ENCODE peak calls at places on chromosomes 1 and 21, in eight cellular contexts. One of them, this sample, is unnamed.
A peak's percentile ranks its signal among the peaks of the same experiment; 100 is the strongest.

GRCh38 chr1:25820247-25821111 is 725 bp downstream of the MTFR1L start:
- DNase-seq in fibroblast of lung: peak; percentile 55
- DNase-seq in coronary artery: peak; percentile 74
- DNase-seq in lung: no peak
- DNase-seq in aorta: peak; percentile 75
- DNase-seq in AG04450: no peak
- DNase-seq in colonic mucosa: peak; percentile 56
- DNase-seq in CD4-positive, alpha-beta T cell: peak; percentile 63
- DNase-seq in this sample: peak; percentile 79

GRCh38 chr1:28247603-28248272 is 11.6 kb upstream of the SESN2 start:
- DNase-seq in fibroblast of lung: no peak
- DNase-seq in coronary artery: no peak
- DNase-seq in lung: no peak
- DNase-seq in aorta: no peak
- DNase-seq in AG04450: no peak
- DNase-seq in colonic mucosa: no peak
- DNase-seq in CD4-positive, alpha-beta T cell: no peak
- DNase-seq in this sample: no peak

GRCh38 chr21:38813143-38813542 is 7.4 kb downstream of the ETS2 start:
- DNase-seq in fibroblast of lung: no peak
- DNase-seq in coronary artery: peak; percentile 19
- DNase-seq in lung: no peak
- DNase-seq in aorta: no peak
- DNase-seq in AG04450: no peak
- DNase-seq in colonic mucosa: no peak
- DNase-seq in CD4-positive, alpha-beta T cell: no peak
- DNase-seq in this sample: no peak

GRCh38 chr1:36106269-36106668 is 17.6 kb downstream of the ADPRS start:
- DNase-seq in fibroblast of lung: no peak
- DNase-seq in coronary artery: no peak
- DNase-seq in lung: no peak
- DNase-seq in aorta: no peak
- DNase-seq in AG04450: no peak
- DNase-seq in colonic mucosa: no peak
- DNase-seq in CD4-positive, alpha-beta T cell: no peak
- DNase-seq in this sample: no peak

GRCh38 chr1:21906173-21907078 is 30.7 kb downstream of the HSPG2 start:
- DNase-seq in fibroblast of lung: peak; percentile 51
- DNase-seq in coronary artery: peak; percentile 93
- DNase-seq in lung: no peak
- DNase-seq in aorta: peak; percentile 93
- DNase-seq in AG04450: no peak
- DNase-seq in colonic mucosa: peak; percentile 56
- DNase-seq in CD4-positive, alpha-beta T cell: no peak
- DNase-seq in this sample: no peak

GRCh38 chr1:26907071-26907922 is 6.5 kb downstream of the NR0B2 start:
- DNase-seq in fibroblast of lung: peak; percentile 64
- DNase-seq in coronary artery: no peak
- DNase-seq in lung: peak; percentile 64
- DNase-seq in aorta: peak; percentile 50
- DNase-seq in AG04450: no peak
- DNase-seq in colonic mucosa: no peak
- DNase-seq in CD4-positive, alpha-beta T cell: no peak
- DNase-seq in this sample: no peak

GRCh38 chr1:222739465-222739864 is 2.5 kb downstream of the FAM177B start:
- DNase-seq in fibroblast of lung: no peak
- DNase-seq in coronary artery: no peak
- DNase-seq in lung: no peak
- DNase-seq in aorta: no peak
- DNase-seq in AG04450: no peak
- DNase-seq in colonic mucosa: no peak
- DNase-seq in CD4-positive, alpha-beta T cell: no peak
- DNase-seq in this sample: no peak

GRCh38 chr1:20290624-20291597 is at the start of gene VWA5B1:
- DNase-seq in fibroblast of lung: no peak
- DNase-seq in coronary artery: no peak
- DNase-seq in lung: no peak
- DNase-seq in aorta: no peak
- DNase-seq in AG04450: no peak
- DNase-seq in colonic mucosa: no peak
- DNase-seq in CD4-positive, alpha-beta T cell: no peak
- DNase-seq in this sample: peak; percentile 78

GRCh38 chr1:180230791-180231505 is 884 bp downstream of the LHX4 start:
- DNase-seq in fibroblast of lung: peak; percentile 26
- DNase-seq in coronary artery: no peak
- DNase-seq in lung: no peak
- DNase-seq in aorta: no peak
- DNase-seq in AG04450: no peak
- DNase-seq in colonic mucosa: no peak
- DNase-seq in CD4-positive, alpha-beta T cell: no peak
- DNase-seq in this sample: peak; percentile 52

DNA sequence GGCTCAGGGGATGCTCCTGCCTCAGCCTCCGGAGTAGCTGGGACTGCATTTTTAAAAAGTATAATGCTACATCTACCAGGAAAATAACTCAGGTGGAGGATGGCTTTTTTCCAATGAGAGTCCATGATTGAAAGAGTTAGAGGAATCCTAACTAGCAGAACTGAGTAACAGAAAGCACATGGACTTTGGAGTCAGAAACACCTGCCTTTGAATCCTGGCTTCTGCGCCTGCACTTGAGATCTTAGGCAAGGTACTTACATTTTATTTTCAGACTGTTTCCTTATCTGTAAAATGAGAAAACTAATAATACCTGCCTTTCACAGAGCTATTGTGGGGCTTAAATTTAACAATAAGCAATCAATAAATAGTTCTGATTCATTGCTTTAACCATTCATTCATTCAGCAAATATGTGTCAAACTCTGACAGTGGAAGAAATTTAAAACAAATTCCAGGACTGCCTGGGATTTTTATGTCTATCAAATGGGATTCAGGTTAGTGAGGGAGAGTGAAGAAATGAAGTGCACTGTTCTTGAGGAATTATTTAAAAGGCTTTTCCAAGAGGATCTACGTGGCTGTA is 12.6 kb upstream of the LBR start:
- DNase-seq in fibroblast of lung: no peak
- DNase-seq in coronary artery: no peak
- DNase-seq in lung: no peak
- DNase-seq in aorta: no peak
- DNase-seq in AG04450: no peak
- DNase-seq in colonic mucosa: peak; percentile 65
- DNase-seq in CD4-positive, alpha-beta T cell: no peak
- DNase-seq in this sample: no peak
- H3K27ac ChIP-seq in fibroblast of lung: no peak overlapping the region
- H3K27ac ChIP-seq in coronary artery: no peak overlapping the region
- H3K27ac ChIP-seq in lung: no peak overlapping the region
- H3K27ac ChIP-seq in aorta: no peak overlapping the region
- H3K27ac ChIP-seq in AG04450: no peak overlapping the region
- H3K27ac ChIP-seq in colonic mucosa: peak overlapping the region; percentile 87
- H3K27ac ChIP-seq in CD4-positive, alpha-beta T cell: no peak overlapping the region
- H3K27ac ChIP-seq in this sample: no peak overlapping the region

GRCh38 chr1:214570442-214570841 is 19.0 kb upstream of the PTPN14 start:
- DNase-seq in fibroblast of lung: peak; percentile 53
- DNase-seq in coronary artery: no peak
- DNase-seq in lung: no peak
- DNase-seq in aorta: no peak
- DNase-seq in AG04450: no peak
- DNase-seq in colonic mucosa: no peak
- DNase-seq in CD4-positive, alpha-beta T cell: no peak
- DNase-seq in this sample: no peak

GRCh38 chr1:214571281-214571680 is 19.9 kb upstream of the PTPN14 start:
- DNase-seq in fibroblast of lung: no peak
- DNase-seq in coronary artery: no peak
- DNase-seq in lung: no peak
- DNase-seq in aorta: no peak
- DNase-seq in AG04450: no peak
- DNase-seq in colonic mucosa: no peak
- DNase-seq in CD4-positive, alpha-beta T cell: no peak
- DNase-seq in this sample: no peak

GRCh38 chr1:214574598-214575411 is 23.4 kb upstream of the PTPN14 start:
- DNase-seq in fibroblast of lung: no peak
- DNase-seq in coronary artery: no peak
- DNase-seq in lung: no peak
- DNase-seq in aorta: no peak
- DNase-seq in AG04450: no peak
- DNase-seq in colonic mucosa: no peak
- DNase-seq in CD4-positive, alpha-beta T cell: no peak
- DNase-seq in this sample: no peak

GRCh38 chr1:214569357-214570004 is 18.1 kb upstream of the PTPN14 start:
- DNase-seq in fibroblast of lung: peak; percentile 49
- DNase-seq in coronary artery: no peak
- DNase-seq in lung: no peak
- DNase-seq in aorta: no peak
- DNase-seq in AG04450: no peak
- DNase-seq in colonic mucosa: no peak
- DNase-seq in CD4-positive, alpha-beta T cell: no peak
- DNase-seq in this sample: no peak

DNA sequence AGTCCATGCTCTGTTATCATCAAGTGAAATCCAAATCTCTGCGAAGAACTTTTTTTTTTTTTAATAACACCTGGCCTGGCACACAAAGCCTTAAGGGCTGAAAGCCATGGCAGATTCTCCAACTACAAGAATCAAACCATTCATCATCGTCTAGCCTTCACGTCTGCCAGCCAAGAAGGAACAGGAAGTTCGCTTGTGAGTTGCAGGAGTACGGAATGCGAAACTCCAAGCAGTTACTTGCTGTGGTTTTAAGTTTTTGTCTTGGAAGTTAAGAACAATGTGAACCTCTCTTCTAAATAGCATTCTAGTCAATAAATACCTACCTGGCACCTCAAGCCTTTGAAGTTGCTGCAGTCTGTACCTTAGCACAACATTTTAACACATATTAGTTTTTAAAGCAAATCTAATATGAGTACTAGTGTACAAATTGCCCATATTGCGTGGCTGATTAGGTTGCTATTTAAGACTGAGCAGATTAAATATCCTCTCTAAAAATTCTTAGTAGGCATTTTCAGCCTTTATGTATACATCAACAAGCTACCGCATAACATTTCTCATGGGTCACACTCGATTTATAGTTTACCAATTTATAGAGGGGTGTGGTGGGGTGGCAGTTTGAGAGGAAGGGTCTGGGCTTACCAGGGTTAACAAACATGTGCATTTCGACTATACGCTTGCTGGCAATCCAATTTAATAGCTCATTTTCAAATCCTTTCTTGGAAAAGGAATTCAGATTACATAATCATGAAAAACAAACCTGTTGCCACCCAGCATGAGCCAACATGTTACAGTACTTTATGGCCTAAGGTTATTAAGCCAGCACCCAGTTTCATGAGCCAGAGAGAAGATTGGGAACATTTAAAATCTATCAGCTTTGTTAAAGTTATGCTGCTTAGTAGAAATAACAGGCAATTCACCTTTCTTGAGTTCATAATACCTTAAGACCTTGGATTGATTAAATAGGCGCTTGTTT is 22.3 kb upstream of the PTPN14 start:
- DNase-seq in fibroblast of lung: no peak
- DNase-seq in coronary artery: no peak
- DNase-seq in lung: no peak
- DNase-seq in aorta: no peak
- DNase-seq in AG04450: no peak
- DNase-seq in colonic mucosa: peak; percentile 23
- DNase-seq in CD4-positive, alpha-beta T cell: no peak
- DNase-seq in this sample: no peak
- H3K27ac ChIP-seq in fibroblast of lung: no peak overlapping the region
- H3K27ac ChIP-seq in coronary artery: no peak overlapping the region
- H3K27ac ChIP-seq in lung: no peak overlapping the region
- H3K27ac ChIP-seq in aorta: no peak overlapping the region
- H3K27ac ChIP-seq in AG04450: no peak overlapping the region
- H3K27ac ChIP-seq in colonic mucosa: no peak overlapping the region
- H3K27ac ChIP-seq in CD4-positive, alpha-beta T cell: no peak overlapping the region
- H3K27ac ChIP-seq in this sample: no peak overlapping the region

GRCh38 chr1:10901091-10901893 is 104.8 kb upstream of the CASZ1 start:
- DNase-seq in fibroblast of lung: no peak
- DNase-seq in coronary artery: no peak
- DNase-seq in lung: peak; percentile 37
- DNase-seq in aorta: peak; percentile 37
- DNase-seq in AG04450: no peak
- DNase-seq in colonic mucosa: peak; percentile 34
- DNase-seq in CD4-positive, alpha-beta T cell: no peak
- DNase-seq in this sample: peak; percentile 70
- H3K27ac ChIP-seq in fibroblast of lung: no peak overlapping the region
- H3K27ac ChIP-seq in coronary artery: no peak overlapping the region
- H3K27ac ChIP-seq in lung: no peak overlapping the region
- H3K27ac ChIP-seq in aorta: no peak overlapping the region
- H3K27ac ChIP-seq in AG04450: no peak overlapping the region
- H3K27ac ChIP-seq in colonic mucosa: no peak overlapping the region
- H3K27ac ChIP-seq in CD4-positive, alpha-beta T cell: no peak overlapping the region
- H3K27ac ChIP-seq in this sample: peak overlapping the region; percentile 64

DNA sequence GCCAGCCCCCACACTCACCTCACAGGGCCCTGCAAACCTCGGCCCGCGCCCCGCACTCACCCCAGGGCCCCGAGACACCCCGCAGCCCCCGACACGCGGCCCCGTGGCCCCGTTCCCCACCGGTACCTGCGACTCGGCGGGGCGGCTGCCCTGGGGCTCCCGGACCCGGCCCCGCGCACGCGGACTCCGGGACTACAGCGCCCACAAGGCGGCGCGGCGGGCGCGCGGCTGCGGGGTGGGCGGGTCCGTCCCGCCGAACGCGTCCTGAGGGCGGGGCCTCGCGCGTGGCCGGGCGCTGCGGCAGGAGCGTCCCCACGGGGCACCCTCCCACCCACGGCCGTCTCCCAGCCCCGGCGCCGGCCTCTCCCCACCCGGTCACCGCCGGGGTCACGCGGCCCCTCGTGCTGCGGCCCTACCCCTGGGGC is at the start of gene SLC19A1:
- DNase-seq in fibroblast of lung: peak; percentile 51
- DNase-seq in coronary artery: peak; percentile 78
- DNase-seq in lung: peak; percentile 65
- DNase-seq in aorta: peak; percentile 80
- DNase-seq in AG04450: no peak
- DNase-seq in colonic mucosa: peak; percentile 60
- DNase-seq in CD4-positive, alpha-beta T cell: peak; percentile 76
- DNase-seq in this sample: peak; percentile 99
- H3K27ac ChIP-seq in fibroblast of lung: no peak within 1 kb of the TSS
- H3K27ac ChIP-seq in coronary artery: peak within 1 kb of the TSS; percentile 66
- H3K27ac ChIP-seq in lung: no peak within 1 kb of the TSS
- H3K27ac ChIP-seq in aorta: no peak within 1 kb of the TSS
- H3K27ac ChIP-seq in AG04450: no peak within 1 kb of the TSS
- H3K27ac ChIP-seq in colonic mucosa: no peak within 1 kb of the TSS
- H3K27ac ChIP-seq in CD4-positive, alpha-beta T cell: no peak within 1 kb of the TSS
- H3K27ac ChIP-seq in this sample: no peak within 1 kb of the TSS

GRCh38 chr1:246034630-246035029 is 472.4 kb downstream of the SMYD3 start:
- DNase-seq in fibroblast of lung: no peak
- DNase-seq in coronary artery: no peak
- DNase-seq in lung: no peak
- DNase-seq in aorta: no peak
- DNase-seq in AG04450: no peak
- DNase-seq in colonic mucosa: no peak
- DNase-seq in CD4-positive, alpha-beta T cell: no peak
- DNase-seq in this sample: no peak
- H3K27ac ChIP-seq in fibroblast of lung: no peak overlapping the region
- H3K27ac ChIP-seq in coronary artery: no peak overlapping the region
- H3K27ac ChIP-seq in lung: no peak overlapping the region
- H3K27ac ChIP-seq in aorta: no peak overlapping the region
- H3K27ac ChIP-seq in AG04450: no peak overlapping the region
- H3K27ac ChIP-seq in colonic mucosa: no peak overlapping the region
- H3K27ac ChIP-seq in CD4-positive, alpha-beta T cell: no peak overlapping the region
- H3K27ac ChIP-seq in this sample: peak overlapping the region; percentile 74